ENCODE peak calls at places on chromosomes 12 and 14, in eight cellular contexts. D is IMR-90, V is dorsolateral prefrontal cortex, Y is left ventricle myocardium inferior, U is lung, N is heart left ventricle, S is PC-9, M is GM23338. H is an unnamed sample.

GRCh38 chr12:3277261-3277943 is 200.2 kb downstream of the TSPAN9 start:
- DNase-seq in V (no peak), D (no peak), S (no peak), N (no peak), Y (no peak), M (no peak), U (no peak), H (no peak)

GRCh38 chr12:71935594-71935993 is 3.1 kb upstream of the TPH2 start:
- DNase-seq in V (no peak), Y (no peak), M (no peak), N (no peak), D (peak; percentile 25), U (no peak), S (no peak), H (no peak)

GRCh38 chr12:57613427-57614109 is 2.3 kb downstream of the ARHGEF25 start:
- DNase-seq in V (no peak), N (no peak), U (no peak), Y (no peak), M (no peak), D (no peak), S (no peak), H (no peak)

GRCh38 chr12:45415393-45415817 is 199.5 kb downstream of the ANO6 start:
- DNase-seq in N (peak; percentile 84), M (no peak), S (peak; percentile 54), Y (peak; percentile 34), U (no peak), V (no peak), D (peak; percentile 100), H (no peak)

GRCh38 chr14:23910081-23910875 is 43.3 kb upstream of the DHRS4 start:
- DNase-seq in N (no peak), Y (no peak), D (peak; percentile 48), M (peak; percentile 94), U (peak; percentile 36), V (no peak), S (peak; percentile 56), H (peak; percentile 28)

GRCh38 chr14:74921987-74922751 is 891 bp downstream of the RPS6KL1 start:
- DNase-seq in U (no peak), D (no peak), Y (no peak), N (no peak), S (no peak), V (no peak), M (no peak), H (no peak)

GRCh38 chr12:22978962-22979361 is 354.0 kb downstream of the ETNK1 start:
- DNase-seq in V (no peak), Y (no peak), M (no peak), N (no peak), D (peak; percentile 95), S (no peak), U (no peak), H (no peak)

GRCh38 chr12:132066345-132066685 is 77.8 kb downstream of the DDX51 start:
- DNase-seq in Y (no peak), S (no peak), N (no peak), V (no peak), D (no peak), M (no peak), U (no peak), H (peak; percentile 88)

GRCh38 chr12:41624571-41624970 is 436.5 kb downstream of the PDZRN4 start:
- DNase-seq in V (no peak), S (no peak), N (no peak), U (no peak), Y (no peak), M (no peak), D (no peak), H (no peak)

GRCh38 chr14:21108791-21109190 is 7.9 kb downstream of the TMEM253 start:
- DNase-seq in U (no peak), V (no peak), Y (no peak), M (no peak), D (no peak), N (no peak), S (no peak), H (no peak)

GRCh38 chr14:21106191-21106505 is 5.3 kb downstream of the TMEM253 start:
- DNase-seq in Y (no peak), D (no peak), M (no peak), V (no peak), N (no peak), S (no peak), U (no peak), H (no peak)

GRCh38 chr14:21107360-21107781 is 6.5 kb downstream of the TMEM253 start:
- DNase-seq in U (no peak), D (peak; percentile 48), M (no peak), N (no peak), Y (no peak), S (peak; percentile 22), V (no peak), H (no peak)

GRCh38 chr14:21105095-21105494 is 4.2 kb downstream of the TMEM253 start:
- DNase-seq in Y (no peak), S (no peak), N (no peak), D (no peak), V (no peak), U (no peak), M (no peak), H (no peak)

DNA sequence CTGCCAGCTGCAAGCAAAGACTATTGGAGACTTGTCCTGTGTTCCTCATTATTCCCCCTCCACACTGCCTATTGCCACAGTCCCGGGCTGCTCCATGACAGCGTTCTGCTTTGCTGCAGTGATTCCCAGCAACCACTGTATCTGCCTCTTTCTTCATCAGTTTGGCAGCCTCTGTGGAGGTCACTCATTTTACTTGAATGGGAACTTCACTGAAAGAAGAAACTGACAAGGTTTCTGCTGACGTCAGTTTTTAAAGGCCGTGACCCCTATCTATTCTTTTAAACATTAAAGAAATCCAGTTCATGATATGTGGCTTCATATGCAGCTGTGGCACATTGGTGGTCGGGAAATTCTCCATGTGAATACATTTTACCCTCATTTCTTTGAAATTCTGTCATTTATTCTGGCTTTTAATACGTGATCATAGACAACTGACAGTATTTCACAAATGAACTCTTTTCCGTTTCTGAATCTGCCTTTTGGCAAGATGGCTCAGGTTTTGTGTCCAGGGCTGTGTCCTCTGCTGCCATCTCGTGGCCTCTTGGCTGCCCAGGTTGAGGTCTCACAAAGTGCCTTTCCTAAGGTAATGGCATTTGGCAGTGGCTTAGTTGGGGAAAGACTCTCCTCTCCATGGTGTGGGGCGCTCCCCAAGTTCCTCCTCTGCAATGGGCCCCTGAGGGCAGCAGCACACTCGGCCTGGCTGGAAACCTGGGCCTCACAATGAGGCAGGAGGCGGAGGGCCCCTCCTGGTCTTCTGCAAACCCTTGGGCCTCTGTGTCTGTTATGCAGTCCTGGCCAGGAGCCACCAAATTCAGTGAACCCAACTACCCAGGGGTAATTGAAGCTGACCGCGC is 5.9 kb downstream of the TMEM253 start:
- DNase-seq in S (peak; percentile 71), V (peak; percentile 79), M (peak; percentile 93), N (peak; percentile 83), U (peak; percentile 84), Y (peak; percentile 83), D (peak; percentile 68), H (peak; percentile 81)
- H3K4me3 ChIP-seq in S (no peak overlapping the region), V (no peak overlapping the region), M (no peak overlapping the region), N (peak overlapping the region; percentile 26), U (no peak overlapping the region), Y (peak overlapping the region; percentile 41), D (no peak overlapping the region), H (no peak overlapping the region)

GRCh38 chr12:88361493-88361892 is 218.8 kb downstream of the KITLG start:
- DNase-seq in M (no peak), D (peak; percentile 36), U (no peak), Y (no peak), V (no peak), S (no peak), N (no peak), H (no peak)

GRCh38 chr12:88362439-88362838 is 217.8 kb downstream of the KITLG start:
- DNase-seq in U (no peak), D (peak; percentile 23), Y (no peak), V (no peak), N (no peak), S (no peak), M (no peak), H (no peak)

DNA sequence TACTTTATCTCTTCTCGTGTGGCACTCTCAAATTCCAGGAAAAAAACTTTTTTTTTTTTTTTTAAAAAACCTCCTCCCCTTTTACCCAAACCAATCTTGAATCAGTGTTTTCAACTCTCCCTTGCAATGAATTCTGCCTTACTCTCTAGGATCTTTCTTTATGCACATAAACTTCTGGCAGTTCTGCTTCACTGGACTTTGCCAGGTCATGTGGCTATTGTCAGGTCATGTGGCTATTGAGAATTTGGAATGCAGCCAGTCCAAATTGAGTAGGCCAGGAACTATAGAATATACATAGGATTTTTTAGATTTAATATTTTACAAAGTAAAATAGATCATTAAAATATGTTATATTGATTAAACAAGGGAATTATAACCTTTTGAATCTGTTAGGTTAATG is 218.2 kb downstream of the TMTC3 start:
- DNase-seq in D (no peak), N (no peak), M (no peak), V (no peak), U (no peak), S (no peak), Y (no peak), H (no peak)
- TF ChIP-seq CTCF in D (no peak), N (no peak), M (no peak), V (no peak), U (no peak), S (no peak), Y (no peak), H (no peak)

DNA sequence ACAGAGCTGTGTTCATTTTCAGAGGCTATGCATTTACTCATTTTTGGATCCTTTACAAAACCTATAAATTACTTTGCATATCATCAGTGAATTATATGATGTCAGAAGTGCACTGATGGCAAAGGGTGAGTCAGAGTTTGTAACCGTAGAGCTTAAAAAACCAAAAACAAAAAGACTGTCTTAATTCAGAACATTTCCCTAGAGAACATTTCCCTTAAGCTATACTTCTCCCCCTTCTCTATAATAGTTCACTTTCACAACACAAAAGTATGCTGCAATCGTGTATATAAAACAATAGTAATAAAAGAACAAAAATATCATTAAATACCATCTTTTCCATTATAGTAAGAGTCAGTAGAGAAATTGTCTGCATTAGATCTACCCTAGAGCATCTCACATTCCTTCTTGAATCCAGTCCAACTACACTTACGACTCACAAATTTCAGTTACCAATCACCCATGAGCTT is 934.9 kb downstream of the LRFN5 start:
- DNase-seq in Y (no peak), D (peak; percentile 69), V (no peak), N (no peak), S (no peak), M (no peak), U (no peak), H (no peak)
- H3K27ac ChIP-seq in Y (no peak overlapping the region), D (no peak overlapping the region), V (no peak overlapping the region), N (no peak overlapping the region), S (no peak overlapping the region), M (no peak overlapping the region), U (no peak overlapping the region), H (no peak overlapping the region)

GRCh38 chr14:103330536-103330935 is 3.5 kb upstream of the EIF5 start:
- DNase-seq in D (no peak), N (no peak), M (no peak), U (no peak), Y (no peak), S (no peak), V (no peak), H (no peak)
- H3K4me3 ChIP-seq in D (no peak overlapping the region), N (no peak overlapping the region), M (no peak overlapping the region), U (no peak overlapping the region), Y (no peak overlapping the region), S (no peak overlapping the region), V (no peak overlapping the region), H (no peak overlapping the region)

DNA sequence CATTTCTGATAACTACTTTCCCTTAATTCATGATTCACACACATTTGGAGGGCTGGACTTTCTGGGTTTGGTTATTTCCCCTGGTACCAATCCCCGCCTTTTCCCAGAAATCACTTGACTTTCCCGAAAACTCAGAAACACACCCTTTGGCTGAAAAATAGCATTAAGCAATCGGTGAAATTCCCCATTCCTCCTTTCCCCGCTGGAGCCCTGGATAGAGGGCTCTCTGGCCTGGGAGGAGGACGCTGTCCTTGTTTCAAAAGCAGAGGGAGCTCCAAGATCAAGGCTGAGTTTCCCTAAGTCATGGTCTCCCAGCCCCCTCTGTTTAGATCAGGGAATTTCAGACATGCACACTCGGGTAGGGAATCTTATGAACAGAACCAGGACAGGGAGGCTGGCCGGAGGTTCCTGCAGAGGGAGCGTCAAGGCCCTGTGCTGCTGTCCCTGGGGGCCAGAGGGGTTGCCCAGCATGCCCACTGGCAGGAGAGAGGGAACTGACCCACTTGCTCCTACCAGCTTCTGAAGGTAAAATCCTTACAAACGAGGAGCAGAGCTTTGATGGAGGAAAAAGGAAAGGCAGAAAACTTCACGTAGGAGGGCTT is at the start of gene C1S:
- DNase-seq in N (peak; percentile 74), U (peak; percentile 78), M (peak; percentile 84), S (peak; percentile 68), Y (peak; percentile 62), D (peak; percentile 99), V (peak; percentile 10), H (no peak)
- TF ChIP-seq CTCF in N (peak; percentile 87), U (peak; percentile 60), M (peak; percentile 80), S (peak; percentile 73), Y (peak; percentile 86), D (peak; percentile 99), V (peak; percentile 41), H (no peak)